ENCODE peak calls at places on chromosomes 16 and 17, in five cellular contexts. M, A, S, U and B are unnamed samples.

GRCh38 chr17:67223924-67224323 is 21.1 kb downstream of the HELZ start:
- DNase-seq in U (no peak), A (no peak), S (no peak), M (peak; percentile 28), B (no peak)

GRCh38 chr17:48179071-48179945 is 71.7 kb downstream of the SNX11 start:
- DNase-seq in S (no peak), U (no peak), A (no peak), M (no peak), B (no peak)

GRCh38 chr16:83762141-83763024 is 45.4 kb upstream of the HSBP1 start:
- DNase-seq in A (no peak), U (no peak), S (no peak), M (no peak), B (no peak)

GRCh38 chr17:9002610-9003354 is 18.5 kb upstream of the NTN1 start:
- DNase-seq in A (no peak), M (no peak), U (peak; percentile 60), S (no peak), B (no peak)

GRCh38 chr17:39605492-39606433 is 2.0 kb downstream of the NEUROD2 start:
- DNase-seq in U (no peak), M (no peak), A (no peak), S (no peak), B (no peak)

GRCh38 chr17:81923302-81924260 is 4.0 kb downstream of the MAFG start:
- DNase-seq in S (peak; percentile 30), U (peak; percentile 94), A (no peak), M (peak; percentile 89), B (no peak)

GRCh38 chr16:5730783-5731182 is 633.2 kb upstream of the EEF2KMT start:
- DNase-seq in S (no peak), A (no peak), U (no peak), M (no peak), B (no peak)

GRCh38 chr16:3021449-3022207 is 1.5 kb downstream of the TNFRSF12A start:
- DNase-seq in S (peak; percentile 64), A (peak; percentile 56), M (peak; percentile 84), U (peak; percentile 99), B (peak; percentile 42)

GRCh38 chr17:47727704-47728036 is 5.4 kb upstream of the TBX21 start:
- DNase-seq in U (no peak), M (no peak), S (no peak), A (no peak), B (no peak)

GRCh38 chr16:67860589-67861398 is 12.1 kb upstream of the EDC4 start:
- DNase-seq in A (no peak), U (peak; percentile 95), S (no peak), M (no peak), B (no peak)

GRCh38 chr17:19287651-19288050 is 50.5 kb downstream of the EPN2 start:
- DNase-seq in A (no peak), U (no peak), S (no peak), M (no peak), B (no peak)

GRCh38 chr16:83200005-83200779 is 573.4 kb downstream of the CDH13 start:
- DNase-seq in S (no peak), A (no peak), U (peak; percentile 68), M (peak; percentile 12), B (no peak)

GRCh38 chr17:42180411-42180921 is 476 bp downstream of the KCNH4 start:
- DNase-seq in S (no peak), U (no peak), M (no peak), A (no peak), B (no peak)

GRCh38 chr17:79819085-79819484 is 20.2 kb downstream of the CBX4 start:
- DNase-seq in U (no peak), S (no peak), M (no peak), A (no peak), B (no peak)

GRCh38 chr17:41171881-41172280 is 3.9 kb upstream of the KRTAP4-3 start:
- DNase-seq in A (no peak), M (no peak), U (peak; percentile 65), S (no peak), B (no peak)

GRCh38 chr16:88699180-88699579 is 7.0 kb downstream of the RNF166 start:
- DNase-seq in A (no peak), M (no peak), S (no peak), U (no peak), B (no peak)

GRCh38 chr17:68592667-68593330 is 8.4 kb downstream of the FAM20A start:
- DNase-seq in S (no peak), M (no peak), A (no peak), U (peak; percentile 53), B (no peak)

GRCh38 chr17:16391451-16391850 is 10.6 kb downstream of the UBB start:
- DNase-seq in S (no peak), M (no peak), U (no peak), A (no peak), B (no peak)

GRCh38 chr17:4725646-4726300 is 5.5 kb upstream of the MED11 start:
- DNase-seq in A (no peak), M (no peak), U (no peak), S (no peak), B (no peak)

GRCh38 chr17:8062435-8062806 is 23.6 kb downstream of the ALOX15B start:
- DNase-seq in M (no peak), S (no peak), U (peak; percentile 28), A (no peak), B (no peak)

GRCh38 chr17:80991645-80992076 is at the start of gene CHMP6:
- DNase-seq in M (peak; percentile 53), S (no peak), U (peak; percentile 85), A (peak; percentile 27), B (peak; percentile 25)

GRCh38 chr16:49431040-49431439 is 57.4 kb downstream of the C16orf78 start:
- DNase-seq in M (no peak), S (no peak), A (no peak), U (no peak), B (no peak)

GRCh38 chr17:62662855-62663254 is 35.4 kb downstream of the MRC2 start:
- DNase-seq in A (no peak), U (no peak), M (no peak), S (no peak), B (no peak)

GRCh38 chr17:49775546-49776260 is 11.8 kb upstream of the FAM117A start:
- DNase-seq in M (no peak), U (no peak), A (no peak), S (no peak), B (no peak)

GRCh38 chr17:42236760-42237159 is 39.4 kb downstream of the STAT5B start:
- DNase-seq in U (no peak), A (no peak), M (no peak), S (no peak), B (no peak)

GRCh38 chr17:77693301-77693700 is 265.2 kb upstream of the TNRC6C start:
- DNase-seq in A (no peak), U (no peak), S (no peak), M (no peak), B (no peak)